ENCODE peak calls at places on chromosomes 4 and X, in four cellular contexts. G is right lobe of liver, E is OCI-LY7, I is heart right ventricle. U is an unnamed sample.

GRCh38 chrX:368811-369562 is 17.7 kb downstream of the PPP2R3B start:
- DNase-seq in I (peak; percentile 55), G (no peak), E (peak; percentile 79), U (no peak)

GRCh38 chrX:11381464-11381863 is 88.3 kb downstream of the AMELX start:
- DNase-seq in E (peak; percentile 54), I (peak; percentile 40), G (no peak), U (no peak)

GRCh38 chrX:150569155-150569477 is 695 bp downstream of the MTM1 start:
- DNase-seq in G (no peak), I (no peak), E (peak; percentile 41), U (peak; percentile 71)

GRCh38 chr4:184514121-184514988 is 40.0 kb upstream of the IRF2 start:
- DNase-seq in G (peak; percentile 43), E (no peak), I (peak; percentile 33), U (peak; percentile 70)

GRCh38 chrX:154419688-154420401 is 8.5 kb downstream of the TAFAZZIN start:
- DNase-seq in I (peak; percentile 56), E (no peak), G (no peak), U (no peak)

GRCh38 chr4:153564630-153565525 is 98.7 kb downstream of the TMEM131L start:
- DNase-seq in G (peak; percentile 27), I (no peak), E (no peak), U (no peak)

GRCh38 chrX:115679460-115679859 is 118.5 kb downstream of the PLS3 start:
- DNase-seq in G (no peak), E (no peak), I (no peak), U (no peak)

GRCh38 chrX:118370921-118371624 is 25.2 kb downstream of the WDR44 start:
- DNase-seq in G (no peak), E (no peak), I (no peak), U (no peak)

GRCh38 chr4:173538903-173539445 is 8.9 kb upstream of the HAND2 start:
- DNase-seq in G (no peak), I (no peak), E (no peak), U (no peak)

GRCh38 chr4:52402582-52402981 is 256.5 kb downstream of the USP46 start:
- DNase-seq in G (no peak), I (no peak), E (no peak), U (no peak)

GRCh38 chr4:52833941-52834525 is 28.1 kb upstream of the RASL11B start:
- DNase-seq in I (no peak), G (no peak), E (no peak), U (no peak)

GRCh38 chr4:154711522-154711921 is 32.3 kb upstream of the LRAT start:
- DNase-seq in G (no peak), E (no peak), I (no peak), U (no peak)

GRCh38 chrX:149493567-149494562 is 11.2 kb downstream of the IDS start:
- DNase-seq in G (no peak), I (peak; percentile 41), E (no peak), U (no peak)

GRCh38 chr4:173301518-173302201 is 32.5 kb downstream of the HMGB2 start:
- DNase-seq in E (peak; percentile 53), I (no peak), G (no peak), U (no peak)

GRCh38 chr4:94806376-94806775 is 48.6 kb downstream of the BMPR1B start:
- DNase-seq in G (no peak), I (no peak), E (no peak), U (no peak)

GRCh38 chr4:26763649-26764048 is 97.0 kb upstream of the STIM2 start:
- DNase-seq in E (no peak), G (no peak), I (no peak), U (no peak)

GRCh38 chr4:156388826-156389225 is 435.2 kb upstream of the CTSO start:
- DNase-seq in E (no peak), I (no peak), G (no peak), U (no peak)

GRCh38 chr4:102438873-102439614 is 62.1 kb upstream of the NFKB1 start:
- DNase-seq in G (no peak), I (peak; percentile 46), E (no peak), U (no peak)

GRCh38 chrX:134006484-134007161 is 21.2 kb upstream of the GPC3 start:
- DNase-seq in G (no peak), I (no peak), E (no peak), U (no peak)

GRCh38 chr4:3427706-3428446 is 13.9 kb upstream of the HGFAC start:
- DNase-seq in E (no peak), G (no peak), I (no peak), U (no peak)

GRCh38 chrX:2690856-2691542 is at the start of gene CD99:
- DNase-seq in E (peak; percentile 85), G (peak; percentile 95), I (peak; percentile 91), U (peak; percentile 96)

GRCh38 chrX:123217728-123218127 is 33.6 kb downstream of the GRIA3 start:
- DNase-seq in G (no peak), I (no peak), E (no peak), U (no peak)

GRCh38 chrX:129540725-129541184 is 696 bp downstream of the OCRL start:
- DNase-seq in G (peak; percentile 39), E (peak; percentile 12), I (no peak), U (peak; percentile 59)

GRCh38 chr4:17058506-17058905 is 160.1 kb upstream of the LDB2 start:
- DNase-seq in I (no peak), E (no peak), G (no peak), U (no peak)

GRCh38 chrX:49184294-49185061 is 1.7 kb downstream of the PRICKLE3 start:
- DNase-seq in I (peak; percentile 92), E (peak; percentile 42), G (peak; percentile 75), U (peak; percentile 93)

GRCh38 chr4:138522366-138522765 is 280.2 kb upstream of the SLC7A11 start:
- DNase-seq in E (peak; percentile 38), G (no peak), I (no peak), U (no peak)

GRCh38 chrX:25017667-25018247 is 2.0 kb upstream of the ARX start:
- DNase-seq in G (no peak), E (no peak), I (no peak), U (no peak)

GRCh38 chrX:21373637-21374162 is 518 bp upstream of the CNKSR2 start:
- DNase-seq in G (peak; percentile 27), E (no peak), I (no peak), U (peak; percentile 46)

GRCh38 chr4:128940966-128941365 is 131.5 kb downstream of the JADE1 start:
- DNase-seq in E (no peak), I (no peak), G (no peak), U (no peak)

DNA sequence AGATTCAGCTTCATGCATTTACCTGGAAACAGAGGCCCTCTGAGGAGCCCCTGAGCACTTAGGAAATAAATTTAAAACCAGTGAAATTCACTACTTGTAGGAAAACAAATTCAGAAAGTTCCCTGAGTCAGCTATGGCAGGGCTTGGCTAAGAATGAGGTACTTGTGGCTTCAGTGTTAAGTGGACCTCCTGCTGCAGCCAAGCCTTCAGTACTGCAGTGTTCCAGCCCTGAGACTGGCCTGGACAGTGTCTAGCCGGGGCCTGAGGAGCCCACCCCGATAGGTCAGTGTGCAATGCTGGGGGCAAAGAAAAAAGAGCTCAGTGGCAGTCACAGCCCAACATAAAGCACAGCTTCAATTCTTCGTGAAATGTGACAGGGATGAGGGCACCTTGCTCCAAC is 41.9 kb downstream of the F11 start:
- DNase-seq in I (no peak), G (no peak), E (no peak), U (no peak)
- H3K27ac ChIP-seq in I (no peak overlapping the region), G (no peak overlapping the region), E (no peak overlapping the region), U (no peak overlapping the region)

GRCh38 chr4:37685726-37686372 is 327 bp downstream of the RELL1 start:
- DNase-seq in E (peak; percentile 65), G (no peak), I (no peak), U (peak; percentile 84)

GRCh38 chr4:37687666-37688065 is 1.5 kb upstream of the RELL1 start:
- DNase-seq in E (no peak), I (no peak), G (no peak), U (no peak)

GRCh38 chr4:37685211-37685725 is 908 bp downstream of the RELL1 start:
- DNase-seq in E (peak; percentile 65), G (no peak), I (peak; percentile 41), U (no peak)

GRCh38 chr4:37687175-37687525 is 974 bp upstream of the RELL1 start:
- DNase-seq in G (no peak), E (no peak), I (no peak), U (no peak)

GRCh38 chr4:37686373-37687174 is at the start of gene RELL1:
- DNase-seq in I (peak; percentile 100), E (peak; percentile 97), G (peak; percentile 100), U (peak; percentile 100)
- TF ChIP-seq CTCF in I (no peak), E (no peak), G (no peak), U (no peak)

DNA sequence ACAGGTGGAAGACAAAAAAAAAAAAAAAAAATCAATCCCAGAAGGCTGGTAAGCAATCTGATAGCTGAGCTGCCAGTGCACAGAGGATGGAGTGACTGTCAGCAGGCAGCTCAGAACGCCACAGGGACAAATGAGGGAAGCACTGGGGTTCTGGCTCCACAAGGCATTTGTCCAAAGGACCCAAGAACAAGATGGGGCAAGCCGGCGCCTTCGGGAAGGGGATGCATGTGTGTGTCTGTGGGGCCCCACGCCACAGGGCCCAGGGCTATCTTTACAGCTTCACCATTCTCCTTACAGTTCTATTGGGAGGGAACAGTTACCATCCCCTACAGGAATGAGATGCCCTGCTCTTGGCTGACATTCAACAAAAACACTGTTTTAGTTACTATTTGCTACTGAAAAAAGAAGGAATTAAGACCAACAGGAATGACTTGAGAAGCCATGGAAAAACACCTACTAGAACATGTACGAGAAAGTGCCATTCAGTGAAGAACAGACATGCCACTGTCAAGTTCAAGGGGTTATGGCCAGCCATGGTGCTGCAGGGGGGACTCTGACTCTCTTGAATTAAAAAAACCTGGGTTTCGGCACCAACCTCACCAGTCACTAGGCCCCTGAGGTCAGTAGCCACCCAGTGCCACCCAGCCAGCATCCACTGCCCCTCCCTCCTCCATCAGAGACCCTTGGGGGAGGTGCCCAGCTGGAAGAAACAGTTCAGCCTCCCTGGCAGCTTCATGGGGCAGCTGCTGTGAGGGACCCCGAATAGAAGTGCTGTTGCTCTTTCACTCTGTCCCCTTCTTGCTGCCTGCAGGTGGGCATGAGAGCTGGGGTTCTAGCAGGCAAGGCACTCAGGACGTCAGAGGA is 18.5 kb downstream of the WDR1 start:
- DNase-seq in G (no peak), E (no peak), I (no peak), U (no peak)
- H3K27ac ChIP-seq in G (no peak overlapping the region), E (no peak overlapping the region), I (peak overlapping the region; percentile 88), U (no peak overlapping the region)

DNA sequence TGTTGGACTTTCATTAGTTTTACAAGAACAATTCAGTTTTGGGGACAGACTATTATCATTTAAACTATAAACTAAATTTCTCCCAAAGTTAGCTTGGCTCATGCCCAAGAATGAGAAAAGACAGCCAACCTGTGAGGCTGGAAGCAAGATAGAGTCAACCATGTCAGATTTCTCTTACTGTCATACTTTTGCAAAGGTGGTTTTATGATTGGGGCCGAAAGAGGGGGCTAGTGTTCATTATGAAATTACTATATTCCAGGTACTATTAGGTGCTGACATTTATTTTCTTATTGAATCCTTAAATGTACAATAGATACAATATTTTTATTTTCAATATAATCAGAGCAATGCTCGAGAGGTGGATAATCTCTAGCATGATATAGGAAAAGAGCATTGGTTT is 30.6 kb downstream of the HERC6 start:
- DNase-seq in G (no peak), E (no peak), I (no peak), U (no peak)
- TF ChIP-seq CTCF in G (no peak), E (no peak), I (no peak), U (no peak)

GRCh38 chr4:123588631-123589223 is 192.1 kb downstream of the SPRY1 start:
- DNase-seq in I (peak; percentile 47), E (no peak), G (no peak), U (no peak)
- H3K27ac ChIP-seq in I (peak overlapping the region; percentile 76), E (no peak overlapping the region), G (no peak overlapping the region), U (peak overlapping the region; percentile 53)

GRCh38 chr4:112099701-112100289 is 45.5 kb upstream of the FAM241A start:
- DNase-seq in G (no peak), E (peak; percentile 63), I (no peak), U (no peak)
- TF ChIP-seq CTCF in G (peak; percentile 64), E (peak; percentile 97), I (peak; percentile 84), U (peak; percentile 76)

U was measured in upper lobe of right lung.